ENCODE peak calls at places on chromosomes 16 and 17, in seven cellular contexts. One of them, this sample, is unnamed.
A peak's percentile ranks its signal among the peaks of the same experiment; 100 is the strongest.

GRCh38 chr17:79915850-79916430 is 76.7 kb upstream of the CBX4 start:
- DNase-seq in cardiac fibroblast: peak; percentile 51
- DNase-seq in tibial artery: no peak
- DNase-seq in IMR-90: peak; percentile 28
- DNase-seq in BJ: no peak
- DNase-seq in Caco-2: peak; percentile 99
- DNase-seq in GM23338: peak; percentile 77
- DNase-seq in this sample: no peak

GRCh38 chr16:15948532-15949209 is 745 bp upstream of the ABCC1 start:
- DNase-seq in cardiac fibroblast: no peak
- DNase-seq in tibial artery: no peak
- DNase-seq in IMR-90: no peak
- DNase-seq in BJ: no peak
- DNase-seq in Caco-2: no peak
- DNase-seq in GM23338: no peak
- DNase-seq in this sample: no peak

GRCh38 chr17:37506678-37507077 is 17.0 kb downstream of the DUSP14 start:
- DNase-seq in cardiac fibroblast: peak; percentile 46
- DNase-seq in tibial artery: no peak
- DNase-seq in IMR-90: peak; percentile 47
- DNase-seq in BJ: no peak
- DNase-seq in Caco-2: peak; percentile 72
- DNase-seq in GM23338: peak; percentile 91
- DNase-seq in this sample: peak; percentile 23

GRCh38 chr17:61284174-61284573 is 115.5 kb upstream of the TBX2 start:
- DNase-seq in cardiac fibroblast: peak; percentile 40
- DNase-seq in tibial artery: no peak
- DNase-seq in IMR-90: peak; percentile 93
- DNase-seq in BJ: peak; percentile 64
- DNase-seq in Caco-2: no peak
- DNase-seq in GM23338: no peak
- DNase-seq in this sample: no peak

GRCh38 chr17:61149862-61150362 is 249.7 kb upstream of the TBX2 start:
- DNase-seq in cardiac fibroblast: no peak
- DNase-seq in tibial artery: no peak
- DNase-seq in IMR-90: no peak
- DNase-seq in BJ: no peak
- DNase-seq in Caco-2: peak; percentile 24
- DNase-seq in GM23338: no peak
- DNase-seq in this sample: no peak

GRCh38 chr17:82155606-82156005 is 57.0 kb downstream of the CCDC57 start:
- DNase-seq in cardiac fibroblast: no peak
- DNase-seq in tibial artery: no peak
- DNase-seq in IMR-90: no peak
- DNase-seq in BJ: no peak
- DNase-seq in Caco-2: no peak
- DNase-seq in GM23338: no peak
- DNase-seq in this sample: no peak

GRCh38 chr17:10087333-10087732 is 111.1 kb downstream of the GAS7 start:
- DNase-seq in cardiac fibroblast: peak; percentile 18
- DNase-seq in tibial artery: no peak
- DNase-seq in IMR-90: no peak
- DNase-seq in BJ: no peak
- DNase-seq in Caco-2: no peak
- DNase-seq in GM23338: no peak
- DNase-seq in this sample: no peak

GRCh38 chr17:68801564-68801963 is 153.6 kb downstream of the ABCA8 start:
- DNase-seq in cardiac fibroblast: no peak
- DNase-seq in tibial artery: no peak
- DNase-seq in IMR-90: no peak
- DNase-seq in BJ: no peak
- DNase-seq in Caco-2: no peak
- DNase-seq in GM23338: no peak
- DNase-seq in this sample: no peak

GRCh38 chr16:86085161-86085611 is 186.2 kb downstream of the IRF8 start:
- DNase-seq in cardiac fibroblast: no peak
- DNase-seq in tibial artery: no peak
- DNase-seq in IMR-90: no peak
- DNase-seq in BJ: no peak
- DNase-seq in Caco-2: no peak
- DNase-seq in GM23338: no peak
- DNase-seq in this sample: no peak

GRCh38 chr17:77208217-77208808 is 67.5 kb downstream of the SEC14L1 start:
- DNase-seq in cardiac fibroblast: peak; percentile 62
- DNase-seq in tibial artery: peak; percentile 40
- DNase-seq in IMR-90: peak; percentile 59
- DNase-seq in BJ: peak; percentile 33
- DNase-seq in Caco-2: peak; percentile 69
- DNase-seq in GM23338: peak; percentile 22
- DNase-seq in this sample: no peak

GRCh38 chr17:17119533-17119932 is 77.3 kb downstream of the MPRIP start:
- DNase-seq in cardiac fibroblast: peak; percentile 31
- DNase-seq in tibial artery: no peak
- DNase-seq in IMR-90: peak; percentile 86
- DNase-seq in BJ: no peak
- DNase-seq in Caco-2: no peak
- DNase-seq in GM23338: no peak
- DNase-seq in this sample: no peak

GRCh38 chr16:30473231-30474061 is 904 bp downstream of the ITGAL start:
- DNase-seq in cardiac fibroblast: no peak
- DNase-seq in tibial artery: no peak
- DNase-seq in IMR-90: no peak
- DNase-seq in BJ: no peak
- DNase-seq in Caco-2: no peak
- DNase-seq in GM23338: no peak
- DNase-seq in this sample: no peak

GRCh38 chr17:82076785-82077591 is 11.4 kb upstream of the DUS1L start:
- DNase-seq in cardiac fibroblast: no peak
- DNase-seq in tibial artery: no peak
- DNase-seq in IMR-90: no peak
- DNase-seq in BJ: no peak
- DNase-seq in Caco-2: no peak
- DNase-seq in GM23338: peak; percentile 65
- DNase-seq in this sample: no peak

GRCh38 chr16:46972429-46972970 is 974 bp downstream of the DNAJA2 start:
- DNase-seq in cardiac fibroblast: peak; percentile 19
- DNase-seq in tibial artery: no peak
- DNase-seq in IMR-90: peak; percentile 32
- DNase-seq in BJ: no peak
- DNase-seq in Caco-2: no peak
- DNase-seq in GM23338: peak; percentile 70
- DNase-seq in this sample: no peak

GRCh38 chr16:12089492-12090161 is 113.1 kb downstream of the SNX29 start:
- DNase-seq in cardiac fibroblast: peak; percentile 73
- DNase-seq in tibial artery: peak; percentile 33
- DNase-seq in IMR-90: peak; percentile 81
- DNase-seq in BJ: no peak
- DNase-seq in Caco-2: no peak
- DNase-seq in GM23338: peak; percentile 66
- DNase-seq in this sample: no peak

GRCh38 chr16:77496934-77497333 is 62.1 kb upstream of the ADAMTS18 start:
- DNase-seq in cardiac fibroblast: no peak
- DNase-seq in tibial artery: no peak
- DNase-seq in IMR-90: no peak
- DNase-seq in BJ: no peak
- DNase-seq in Caco-2: no peak
- DNase-seq in GM23338: no peak
- DNase-seq in this sample: no peak

GRCh38 chr16:87278191-87279093 is 38.8 kb downstream of the C16orf95 start:
- DNase-seq in cardiac fibroblast: peak; percentile 90
- DNase-seq in tibial artery: peak; percentile 76
- DNase-seq in IMR-90: peak; percentile 77
- DNase-seq in BJ: peak; percentile 19
- DNase-seq in Caco-2: peak; percentile 86
- DNase-seq in GM23338: peak; percentile 91
- DNase-seq in this sample: peak; percentile 80

GRCh38 chr16:48541108-48541786 is 68.7 kb downstream of the N4BP1 start:
- DNase-seq in cardiac fibroblast: no peak
- DNase-seq in tibial artery: no peak
- DNase-seq in IMR-90: no peak
- DNase-seq in BJ: no peak
- DNase-seq in Caco-2: no peak
- DNase-seq in GM23338: no peak
- DNase-seq in this sample: no peak

GRCh38 chr16:48539485-48540221 is 70.3 kb downstream of the N4BP1 start:
- DNase-seq in cardiac fibroblast: no peak
- DNase-seq in tibial artery: no peak
- DNase-seq in IMR-90: no peak
- DNase-seq in BJ: no peak
- DNase-seq in Caco-2: no peak
- DNase-seq in GM23338: no peak
- DNase-seq in this sample: no peak

GRCh38 chr16:48542966-48543365 is 67.0 kb downstream of the N4BP1 start:
- DNase-seq in cardiac fibroblast: no peak
- DNase-seq in tibial artery: no peak
- DNase-seq in IMR-90: no peak
- DNase-seq in BJ: no peak
- DNase-seq in Caco-2: no peak
- DNase-seq in GM23338: no peak
- DNase-seq in this sample: no peak

GRCh38 chr16:48540222-48540900 is 69.6 kb downstream of the N4BP1 start:
- DNase-seq in cardiac fibroblast: no peak
- DNase-seq in tibial artery: no peak
- DNase-seq in IMR-90: no peak
- DNase-seq in BJ: no peak
- DNase-seq in Caco-2: no peak
- DNase-seq in GM23338: no peak
- DNase-seq in this sample: no peak

GRCh38 chr16:48542020-48542473 is 67.9 kb downstream of the N4BP1 start:
- DNase-seq in cardiac fibroblast: peak; percentile 79
- DNase-seq in tibial artery: peak; percentile 70
- DNase-seq in IMR-90: peak; percentile 54
- DNase-seq in BJ: no peak
- DNase-seq in Caco-2: no peak
- DNase-seq in GM23338: peak; percentile 36
- DNase-seq in this sample: no peak
- TF ChIP-seq CTCF in cardiac fibroblast: peak; percentile 57
- TF ChIP-seq CTCF in tibial artery: peak; percentile 68
- TF ChIP-seq CTCF in IMR-90: peak; percentile 68
- TF ChIP-seq CTCF in BJ: peak; percentile 71
- TF ChIP-seq CTCF in Caco-2: peak; percentile 41
- TF ChIP-seq CTCF in GM23338: peak; percentile 50
- TF ChIP-seq CTCF in this sample: peak; percentile 53

DNA sequence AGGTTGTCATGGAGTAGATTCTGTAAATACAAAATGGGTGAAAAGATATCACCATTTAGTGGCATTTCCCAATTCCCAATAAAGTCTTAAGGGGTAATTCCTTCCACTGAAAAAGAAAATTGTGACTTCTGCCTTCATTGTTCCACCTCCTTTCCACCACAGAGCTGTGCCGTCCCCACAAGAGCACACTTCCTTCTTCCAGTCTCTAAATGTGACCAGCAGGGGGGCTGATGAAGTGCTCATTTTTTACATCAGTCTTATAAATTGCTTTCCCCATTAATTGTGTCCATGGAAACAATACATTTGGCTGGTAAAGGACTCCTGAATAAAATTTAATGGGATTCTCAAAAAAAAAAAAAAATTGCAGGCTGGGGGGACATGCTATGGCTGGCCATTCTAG is 260.8 kb upstream of the PSMD7 start:
- DNase-seq in cardiac fibroblast: peak; percentile 1
- DNase-seq in tibial artery: no peak
- DNase-seq in IMR-90: peak; percentile 2
- DNase-seq in BJ: no peak
- DNase-seq in Caco-2: peak; percentile 30
- DNase-seq in GM23338: peak; percentile 49
- DNase-seq in this sample: no peak
- TF ChIP-seq CTCF in cardiac fibroblast: peak; percentile 24
- TF ChIP-seq CTCF in tibial artery: no peak
- TF ChIP-seq CTCF in IMR-90: peak; percentile 8
- TF ChIP-seq CTCF in BJ: no peak
- TF ChIP-seq CTCF in Caco-2: peak; percentile 67
- TF ChIP-seq CTCF in GM23338: peak; percentile 56
- TF ChIP-seq CTCF in this sample: peak; percentile 61

GRCh38 chr17:21460358-21460757 is 84.2 kb downstream of the KCNJ12 start:
- DNase-seq in cardiac fibroblast: peak; percentile 48
- DNase-seq in tibial artery: no peak
- DNase-seq in IMR-90: peak; percentile 17
- DNase-seq in BJ: no peak
- DNase-seq in Caco-2: no peak
- DNase-seq in GM23338: no peak
- DNase-seq in this sample: no peak

GRCh38 chr17:21455761-21456160 is 79.6 kb downstream of the KCNJ12 start:
- DNase-seq in cardiac fibroblast: no peak
- DNase-seq in tibial artery: no peak
- DNase-seq in IMR-90: no peak
- DNase-seq in BJ: no peak
- DNase-seq in Caco-2: no peak
- DNase-seq in GM23338: no peak
- DNase-seq in this sample: no peak

GRCh38 chr17:21457051-21458026 is 81.2 kb downstream of the KCNJ12 start:
- DNase-seq in cardiac fibroblast: peak; percentile 88
- DNase-seq in tibial artery: peak; percentile 77
- DNase-seq in IMR-90: peak; percentile 89
- DNase-seq in BJ: peak; percentile 41
- DNase-seq in Caco-2: peak; percentile 96
- DNase-seq in GM23338: peak; percentile 93
- DNase-seq in this sample: peak; percentile 98

GRCh38 chr17:21459536-21459935 is 83.4 kb downstream of the KCNJ12 start:
- DNase-seq in cardiac fibroblast: no peak
- DNase-seq in tibial artery: no peak
- DNase-seq in IMR-90: no peak
- DNase-seq in BJ: no peak
- DNase-seq in Caco-2: no peak
- DNase-seq in GM23338: no peak
- DNase-seq in this sample: no peak

GRCh38 chr17:21458036-21458435 is 81.9 kb downstream of the KCNJ12 start:
- DNase-seq in cardiac fibroblast: no peak
- DNase-seq in tibial artery: no peak
- DNase-seq in IMR-90: no peak
- DNase-seq in BJ: no peak
- DNase-seq in Caco-2: no peak
- DNase-seq in GM23338: peak; percentile 66
- DNase-seq in this sample: no peak
- TF ChIP-seq CTCF in cardiac fibroblast: no peak
- TF ChIP-seq CTCF in tibial artery: no peak
- TF ChIP-seq CTCF in IMR-90: no peak
- TF ChIP-seq CTCF in BJ: no peak
- TF ChIP-seq CTCF in Caco-2: no peak
- TF ChIP-seq CTCF in GM23338: no peak
- TF ChIP-seq CTCF in this sample: no peak

DNA sequence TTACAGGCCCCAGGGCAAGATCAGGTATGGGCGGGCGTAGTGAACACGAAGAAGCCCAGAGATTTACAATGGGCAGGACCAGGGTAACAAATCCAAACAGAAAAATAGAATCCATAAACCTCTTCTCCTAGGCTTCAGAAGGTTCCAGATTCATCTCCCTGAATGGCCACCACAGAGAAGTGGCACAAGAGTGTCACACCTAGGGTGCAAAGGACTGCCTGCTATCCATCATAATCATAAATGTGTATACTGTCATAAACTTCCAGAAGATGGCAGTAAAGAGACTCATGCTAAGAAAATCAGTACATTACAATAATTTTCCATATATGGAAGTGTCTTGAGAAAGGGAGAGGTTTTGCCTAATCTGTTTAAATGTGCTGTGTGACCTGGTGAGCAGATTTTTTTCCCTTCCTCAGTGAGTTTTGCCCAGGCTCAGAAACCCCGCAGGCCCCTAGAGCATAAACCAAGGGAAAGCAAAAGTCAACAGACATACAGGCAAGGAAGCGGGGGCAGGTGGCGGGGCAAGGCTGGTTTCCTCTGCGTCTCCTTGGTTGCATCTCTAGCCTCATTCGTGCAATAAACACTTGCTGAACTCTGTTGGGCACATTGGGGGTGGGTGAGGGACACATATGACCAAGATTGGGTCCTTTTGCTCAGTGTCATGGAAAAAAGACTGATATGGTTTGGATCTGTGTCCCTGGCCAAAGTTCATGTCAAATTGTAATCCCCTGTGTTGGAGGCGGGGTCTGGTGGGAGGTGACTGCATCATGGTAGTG is 92.0 kb upstream of the CDH5 start:
- DNase-seq in cardiac fibroblast: peak; percentile 65
- DNase-seq in tibial artery: no peak
- DNase-seq in IMR-90: peak; percentile 44
- DNase-seq in BJ: no peak
- DNase-seq in Caco-2: no peak
- DNase-seq in GM23338: no peak
- DNase-seq in this sample: no peak
- TF ChIP-seq CTCF in cardiac fibroblast: peak; percentile 51
- TF ChIP-seq CTCF in tibial artery: peak; percentile 5
- TF ChIP-seq CTCF in IMR-90: peak; percentile 37
- TF ChIP-seq CTCF in BJ: peak; percentile 34
- TF ChIP-seq CTCF in Caco-2: peak; percentile 20
- TF ChIP-seq CTCF in GM23338: peak; percentile 34
- TF ChIP-seq CTCF in this sample: peak; percentile 25

This sample was measured in neural crest cell.